ENCODE peak calls at places on chromosomes 6 and 20, in six cellular contexts. One of them, this sample, is unnamed.
A peak's percentile ranks its signal among the peaks of the same experiment; 100 is the strongest.

GRCh38 chr6:20416567-20417345 is 15.1 kb downstream of the E2F3 start:
- DNase-seq in GM12865: peak; percentile 27
- DNase-seq in GM23338: no peak
- DNase-seq in fibroblast of lung: no peak
- DNase-seq in PC-3: no peak
- DNase-seq in Calu3: no peak
- DNase-seq in this sample: no peak

GRCh38 chr6:27772261-27773001 is 139.8 kb downstream of the OR2B2 start:
- DNase-seq in GM12865: peak; percentile 93
- DNase-seq in GM23338: peak; percentile 95
- DNase-seq in fibroblast of lung: peak; percentile 80
- DNase-seq in PC-3: peak; percentile 89
- DNase-seq in Calu3: peak; percentile 94
- DNase-seq in this sample: peak; percentile 87

GRCh38 chr20:3378138-3378537 is 29.3 kb downstream of the DNAAF9 start:
- DNase-seq in GM12865: no peak
- DNase-seq in GM23338: no peak
- DNase-seq in fibroblast of lung: no peak
- DNase-seq in PC-3: no peak
- DNase-seq in Calu3: no peak
- DNase-seq in this sample: no peak

GRCh38 chr6:148998704-148999103 is 251.9 kb downstream of the UST start:
- DNase-seq in GM12865: no peak
- DNase-seq in GM23338: no peak
- DNase-seq in fibroblast of lung: peak; percentile 45
- DNase-seq in PC-3: no peak
- DNase-seq in Calu3: no peak
- DNase-seq in this sample: no peak

GRCh38 chr6:53746442-53747103 is 48.2 kb upstream of the LRRC1 start:
- DNase-seq in GM12865: no peak
- DNase-seq in GM23338: no peak
- DNase-seq in fibroblast of lung: no peak
- DNase-seq in PC-3: peak; percentile 65
- DNase-seq in Calu3: no peak
- DNase-seq in this sample: peak; percentile 58

GRCh38 chr6:38054526-38054925 is 235.0 kb downstream of the ZFAND3 start:
- DNase-seq in GM12865: no peak
- DNase-seq in GM23338: no peak
- DNase-seq in fibroblast of lung: no peak
- DNase-seq in PC-3: no peak
- DNase-seq in Calu3: no peak
- DNase-seq in this sample: no peak

GRCh38 chr6:132483779-132484679 is 28.9 kb downstream of the STX7 start:
- DNase-seq in GM12865: peak; percentile 81
- DNase-seq in GM23338: peak; percentile 78
- DNase-seq in fibroblast of lung: peak; percentile 54
- DNase-seq in PC-3: peak; percentile 77
- DNase-seq in Calu3: peak; percentile 46
- DNase-seq in this sample: peak; percentile 80

GRCh38 chr6:126268087-126268486 is 71.8 kb upstream of the CENPW start:
- DNase-seq in GM12865: peak; percentile 50
- DNase-seq in GM23338: no peak
- DNase-seq in fibroblast of lung: peak; percentile 4
- DNase-seq in PC-3: no peak
- DNase-seq in Calu3: no peak
- DNase-seq in this sample: no peak

GRCh38 chr6:5302995-5303622 is 41.8 kb downstream of the FARS2 start:
- DNase-seq in GM12865: peak; percentile 91
- DNase-seq in GM23338: peak; percentile 88
- DNase-seq in fibroblast of lung: peak; percentile 21
- DNase-seq in PC-3: peak; percentile 64
- DNase-seq in Calu3: peak; percentile 51
- DNase-seq in this sample: peak; percentile 78

DNA sequence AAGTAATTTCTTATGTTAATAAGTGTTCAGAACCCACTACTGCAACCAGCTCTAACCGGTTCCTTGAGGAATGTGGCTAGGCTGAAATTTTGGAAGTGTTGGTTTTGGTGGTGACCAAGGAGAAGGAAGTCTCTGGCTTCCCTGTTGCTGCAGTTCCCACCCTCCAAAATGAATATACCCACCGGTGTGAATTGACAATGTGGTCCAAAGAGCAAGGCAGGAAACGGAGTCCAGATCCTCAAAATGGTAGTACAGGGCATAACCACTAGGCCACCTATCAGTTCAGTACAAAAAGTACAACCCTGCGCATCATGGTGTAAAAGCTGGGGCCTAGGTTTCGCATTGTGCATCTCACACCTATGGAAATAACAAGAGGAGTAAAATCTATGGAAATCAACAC is 2.8 kb downstream of the ADNP start:
- DNase-seq in GM12865: peak; percentile 44
- DNase-seq in GM23338: no peak
- DNase-seq in fibroblast of lung: no peak
- DNase-seq in PC-3: no peak
- DNase-seq in Calu3: no peak
- DNase-seq in this sample: no peak
- TF ChIP-seq CTCF in GM12865: peak; percentile 23
- TF ChIP-seq CTCF in GM23338: peak; percentile 29
- TF ChIP-seq CTCF in fibroblast of lung: peak; percentile 19
- TF ChIP-seq CTCF in PC-3: no peak
- TF ChIP-seq CTCF in Calu3: no peak
- TF ChIP-seq CTCF in this sample: no peak

GRCh38 chr6:30326446-30327231 is at the start of gene TRIM39:
- DNase-seq in GM12865: peak; percentile 85
- DNase-seq in GM23338: peak; percentile 81
- DNase-seq in fibroblast of lung: peak; percentile 81
- DNase-seq in PC-3: peak; percentile 73
- DNase-seq in Calu3: peak; percentile 89
- DNase-seq in this sample: peak; percentile 81
- TF ChIP-seq CTCF in GM12865: no peak
- TF ChIP-seq CTCF in GM23338: no peak
- TF ChIP-seq CTCF in fibroblast of lung: no peak
- TF ChIP-seq CTCF in PC-3: no peak
- TF ChIP-seq CTCF in Calu3: no peak
- TF ChIP-seq CTCF in this sample: no peak

GRCh38 chr6:134004714-134005113 is 47.7 kb downstream of the SLC2A12 start:
- DNase-seq in GM12865: no peak
- DNase-seq in GM23338: no peak
- DNase-seq in fibroblast of lung: peak; percentile 28
- DNase-seq in PC-3: no peak
- DNase-seq in Calu3: no peak
- DNase-seq in this sample: no peak
- TF ChIP-seq CTCF in GM12865: no peak
- TF ChIP-seq CTCF in GM23338: peak; percentile 34
- TF ChIP-seq CTCF in fibroblast of lung: peak; percentile 5
- TF ChIP-seq CTCF in PC-3: peak; percentile 27
- TF ChIP-seq CTCF in Calu3: no peak
- TF ChIP-seq CTCF in this sample: no peak

GRCh38 chr6:3887150-3887700 is 38.1 kb downstream of the FAM50B start:
- DNase-seq in GM12865: peak; percentile 16
- DNase-seq in GM23338: peak; percentile 37
- DNase-seq in fibroblast of lung: peak; percentile 36
- DNase-seq in PC-3: peak; percentile 36
- DNase-seq in Calu3: peak; percentile 24
- DNase-seq in this sample: no peak
- TF ChIP-seq CTCF in GM12865: peak; percentile 33
- TF ChIP-seq CTCF in GM23338: peak; percentile 27
- TF ChIP-seq CTCF in fibroblast of lung: peak; percentile 57
- TF ChIP-seq CTCF in PC-3: peak; percentile 48
- TF ChIP-seq CTCF in Calu3: no peak
- TF ChIP-seq CTCF in this sample: peak; percentile 20

GRCh38 chr6:21588812-21589811 is 4.4 kb upstream of the SOX4 start:
- DNase-seq in GM12865: peak; percentile 91
- DNase-seq in GM23338: peak; percentile 94
- DNase-seq in fibroblast of lung: peak; percentile 92
- DNase-seq in PC-3: peak; percentile 87
- DNase-seq in Calu3: peak; percentile 98
- DNase-seq in this sample: peak; percentile 85

GRCh38 chr6:21587925-21588811 is 5.4 kb upstream of the SOX4 start:
- DNase-seq in GM12865: peak; percentile 81
- DNase-seq in GM23338: peak; percentile 57
- DNase-seq in fibroblast of lung: peak; percentile 70
- DNase-seq in PC-3: peak; percentile 54
- DNase-seq in Calu3: peak; percentile 78
- DNase-seq in this sample: peak; percentile 58

GRCh38 chr6:21586760-21587181 is 6.8 kb upstream of the SOX4 start:
- DNase-seq in GM12865: no peak
- DNase-seq in GM23338: no peak
- DNase-seq in fibroblast of lung: no peak
- DNase-seq in PC-3: no peak
- DNase-seq in Calu3: peak; percentile 57
- DNase-seq in this sample: no peak

GRCh38 chr6:21586300-21586699 is 7.3 kb upstream of the SOX4 start:
- DNase-seq in GM12865: no peak
- DNase-seq in GM23338: no peak
- DNase-seq in fibroblast of lung: no peak
- DNase-seq in PC-3: no peak
- DNase-seq in Calu3: no peak
- DNase-seq in this sample: no peak

DNA sequence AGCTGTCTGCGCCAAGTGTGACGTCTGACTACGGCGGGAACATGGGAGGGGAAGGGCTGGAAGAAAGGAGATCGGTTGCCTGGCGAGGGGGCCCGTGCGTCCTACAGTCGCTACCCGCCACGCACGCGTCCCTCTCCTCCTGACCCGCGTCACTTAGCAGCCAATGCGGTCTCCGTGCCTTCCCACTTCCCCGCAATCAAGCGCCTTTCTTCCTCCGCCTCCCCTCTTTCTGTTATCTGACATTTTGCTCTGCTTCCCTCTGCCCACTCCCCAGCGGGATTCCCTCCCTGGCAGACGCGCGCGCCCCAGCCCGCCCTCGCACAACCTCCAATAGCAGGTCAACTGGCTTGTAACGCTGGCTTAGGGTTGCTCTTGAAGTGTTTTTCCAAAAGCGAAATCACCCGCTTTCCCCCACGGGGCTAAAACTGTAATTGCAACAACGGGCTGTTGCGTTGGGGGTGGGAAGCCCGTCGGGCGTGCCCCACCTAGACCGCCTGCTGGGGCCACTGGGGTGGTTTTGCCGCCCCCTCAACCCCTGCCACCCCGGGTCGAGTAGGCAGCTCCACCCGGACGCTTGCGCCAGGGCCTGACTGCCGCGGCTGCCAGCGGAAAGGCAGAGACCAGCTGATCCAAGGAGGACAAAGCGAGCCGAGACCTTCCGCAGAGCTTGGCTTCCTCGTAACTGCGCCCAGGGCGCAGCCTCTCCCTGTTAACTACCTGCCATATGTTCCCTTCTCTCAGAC is 6.2 kb upstream of the SOX4 start:
- DNase-seq in GM12865: peak; percentile 81
- DNase-seq in GM23338: peak; percentile 82
- DNase-seq in fibroblast of lung: peak; percentile 71
- DNase-seq in PC-3: peak; percentile 69
- DNase-seq in Calu3: peak; percentile 79
- DNase-seq in this sample: peak; percentile 64
- TF ChIP-seq CTCF in GM12865: no peak
- TF ChIP-seq CTCF in GM23338: no peak
- TF ChIP-seq CTCF in fibroblast of lung: peak; percentile 48
- TF ChIP-seq CTCF in PC-3: no peak
- TF ChIP-seq CTCF in Calu3: peak; percentile 69
- TF ChIP-seq CTCF in this sample: peak; percentile 27

GRCh38 chr6:127608554-127609270 is 31.7 kb downstream of the C6orf58 start:
- DNase-seq in GM12865: no peak
- DNase-seq in GM23338: no peak
- DNase-seq in fibroblast of lung: no peak
- DNase-seq in PC-3: peak; percentile 46
- DNase-seq in Calu3: no peak
- DNase-seq in this sample: no peak

GRCh38 chr6:127606131-127606562 is 29.2 kb downstream of the C6orf58 start:
- DNase-seq in GM12865: peak; percentile 3
- DNase-seq in GM23338: peak; percentile 80
- DNase-seq in fibroblast of lung: peak; percentile 23
- DNase-seq in PC-3: peak; percentile 61
- DNase-seq in Calu3: peak; percentile 5
- DNase-seq in this sample: peak; percentile 61
- TF ChIP-seq CTCF in GM12865: no peak
- TF ChIP-seq CTCF in GM23338: peak; percentile 72
- TF ChIP-seq CTCF in fibroblast of lung: peak; percentile 33
- TF ChIP-seq CTCF in PC-3: peak; percentile 64
- TF ChIP-seq CTCF in Calu3: no peak
- TF ChIP-seq CTCF in this sample: peak; percentile 47